ENCODE peak calls at places on chromosomes 5 and 9, in six cellular contexts. S is transverse colon, P is NB4, N is esophagus squamous epithelium, G is lower leg skin, C is adrenal gland. W is an unnamed sample.

GRCh38 chr5:33832904-33833575 is 58.8 kb downstream of the ADAMTS12 start:
- DNase-seq in P (no peak), S (no peak), C (no peak), N (no peak), G (no peak), W (no peak)

GRCh38 chr5:170247363-170247762 is 14.6 kb downstream of the C5orf58 start:
- DNase-seq in G (no peak), C (no peak), N (no peak), S (no peak), P (no peak), W (peak; percentile 19)

GRCh38 chr5:102971693-102972293 is 148.1 kb downstream of the GIN1 start:
- DNase-seq in N (no peak), S (no peak), G (no peak), P (peak; percentile 16), C (no peak), W (no peak)

GRCh38 chr9:122053056-122053455 is 40.1 kb downstream of the TTLL11 start:
- DNase-seq in G (no peak), P (no peak), N (no peak), S (no peak), C (no peak), W (no peak)

GRCh38 chr9:122453677-122454135 is 24.0 kb downstream of the OR1J1 start:
- DNase-seq in G (no peak), N (no peak), P (no peak), C (no peak), S (no peak), W (no peak)

GRCh38 chr5:79886456-79886855 is 104.6 kb downstream of the MTX3 start:
- DNase-seq in C (no peak), G (no peak), P (no peak), N (no peak), S (no peak), W (no peak)

GRCh38 chr9:122904466-122904822 is 715 bp downstream of the RC3H2 start:
- DNase-seq in S (peak; percentile 31), G (no peak), N (no peak), P (peak; percentile 53), C (peak; percentile 37), W (peak; percentile 62)

GRCh38 chr9:69877852-69878507 is 57.4 kb downstream of the CFAP95 start:
- DNase-seq in N (no peak), G (no peak), S (no peak), P (peak; percentile 19), C (no peak), W (peak; percentile 51)

GRCh38 chr5:15789661-15790060 is 289.7 kb downstream of the FBXL7 start:
- DNase-seq in P (no peak), S (no peak), N (no peak), C (peak; percentile 35), G (no peak), W (no peak)

GRCh38 chr9:21559402-21560280 is 77.5 kb upstream of the IFNE start:
- DNase-seq in S (peak; percentile 23), C (no peak), P (no peak), N (no peak), G (no peak), W (peak; percentile 7)

GRCh38 chr5:165035520-165035919 is 1530.1 kb downstream of the MAT2B start:
- DNase-seq in C (no peak), N (no peak), G (no peak), S (no peak), P (no peak), W (no peak)

GRCh38 chr5:125199373-125199772 is 452.9 kb upstream of the ZNF608 start:
- DNase-seq in N (no peak), P (no peak), G (no peak), C (no peak), S (no peak), W (no peak)

DNA sequence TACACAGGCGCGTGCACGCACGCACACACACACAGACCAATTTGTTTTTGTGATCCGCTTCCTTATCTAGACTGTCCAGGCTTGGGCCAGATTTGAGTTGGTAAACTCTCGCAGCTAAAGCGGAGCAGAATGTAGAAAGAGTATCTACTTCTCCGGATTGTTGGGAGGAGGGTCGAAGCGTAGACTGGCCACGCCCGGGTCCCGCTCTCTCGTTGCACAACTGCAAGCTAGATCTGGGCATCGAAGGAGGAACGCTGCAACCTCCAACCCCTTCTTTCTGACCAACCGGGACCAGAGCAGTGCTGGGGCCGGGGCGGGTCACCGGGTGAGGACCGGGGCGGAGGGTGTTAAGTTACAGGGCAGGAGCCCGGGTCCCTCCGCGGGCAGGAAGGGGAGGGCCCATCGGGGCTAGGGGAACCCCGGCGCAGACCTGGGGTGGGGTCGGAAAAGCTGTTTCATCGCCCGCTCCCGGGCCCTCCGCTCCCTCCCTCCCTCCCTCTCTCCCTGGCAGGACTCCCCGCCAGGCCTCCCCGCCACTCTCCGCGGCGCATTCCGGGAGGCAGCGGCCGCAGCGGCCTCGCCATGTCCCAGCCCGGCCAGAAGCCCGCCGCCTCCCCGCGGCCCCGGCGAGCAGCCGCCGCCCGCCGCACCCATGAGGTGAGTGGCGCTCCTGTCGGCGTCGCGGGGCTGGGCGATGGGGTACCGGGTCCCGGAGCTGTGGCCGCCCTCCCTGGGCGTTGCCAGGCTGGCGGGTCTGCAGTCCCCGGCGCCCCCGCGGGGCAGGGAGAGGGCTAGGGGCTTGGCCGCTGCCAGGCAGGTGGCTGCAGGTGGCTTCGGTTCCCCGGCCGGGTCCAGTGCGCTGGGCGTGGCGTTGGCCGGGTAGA is at the start of gene CAST:
- DNase-seq in S (peak; percentile 92), P (peak; percentile 73), C (peak; percentile 96), G (peak; percentile 95), N (peak; percentile 78), W (peak; percentile 75)
- TF ChIP-seq POLR2A in S (peak; percentile 77), P (no peak), C (peak; percentile 84), G (no peak), N (no peak), W (no peak)

DNA sequence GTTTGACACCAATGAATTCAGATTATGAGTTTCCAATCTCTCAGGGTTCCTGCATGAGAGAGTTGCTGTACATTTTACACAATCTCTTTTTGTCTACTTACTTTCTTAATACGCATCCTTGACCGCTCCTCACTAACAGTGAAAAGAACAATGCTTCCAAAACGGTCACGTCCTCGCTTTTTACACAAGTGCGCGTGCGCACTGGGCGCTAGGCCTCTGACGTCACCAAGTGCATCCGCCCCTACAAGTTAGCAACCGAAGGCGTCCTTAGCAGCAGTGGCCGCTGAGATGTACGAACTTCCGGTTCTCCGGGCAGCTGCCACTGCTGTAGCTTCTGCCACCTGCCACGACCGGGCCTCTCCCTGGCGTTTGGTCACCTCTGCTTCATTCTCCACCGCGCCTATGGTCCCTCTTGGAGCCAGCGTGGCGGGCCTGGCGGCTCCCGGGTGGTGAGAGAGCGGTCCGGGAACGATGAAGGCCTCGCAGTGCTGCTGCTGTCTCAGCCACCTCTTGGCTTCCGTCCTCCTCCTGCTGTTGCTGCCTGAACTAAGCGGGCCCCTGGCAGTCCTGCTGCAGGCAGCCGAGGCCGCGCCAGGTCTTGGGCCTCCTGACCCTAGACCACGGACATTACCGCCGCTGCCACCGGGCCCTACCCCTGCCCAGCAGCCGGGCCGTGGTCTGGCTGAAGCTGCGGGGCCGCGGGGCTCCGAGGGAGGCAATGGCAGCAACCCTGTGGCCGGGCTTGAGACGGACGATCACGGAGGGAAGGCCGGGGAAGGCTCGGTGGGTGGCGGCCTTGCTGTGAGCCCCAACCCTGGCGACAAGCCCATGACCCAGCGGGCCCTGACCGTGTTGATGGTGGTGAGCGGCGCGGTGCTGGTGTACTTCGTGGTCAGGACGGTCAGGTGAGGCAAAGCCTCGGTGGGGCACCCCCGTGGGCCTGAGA is at the start of gene FAM174A:
- DNase-seq in G (peak; percentile 95), N (peak; percentile 70), P (peak; percentile 95), S (peak; percentile 97), C (peak; percentile 97), W (peak; percentile 96)
- TF ChIP-seq POLR2A in G (no peak), N (no peak), P (peak; percentile 87), S (peak; percentile 65), C (peak; percentile 82), W (peak; percentile 85)

GRCh38 chr9:113511047-113511521 is 47.6 kb downstream of the RGS3 start:
- DNase-seq in C (peak; percentile 56), N (no peak), S (peak; percentile 59), P (no peak), G (no peak), W (no peak)
- TF ChIP-seq POLR2A in C (no peak), N (no peak), S (peak; percentile 63), P (no peak), G (no peak), W (no peak)

DNA sequence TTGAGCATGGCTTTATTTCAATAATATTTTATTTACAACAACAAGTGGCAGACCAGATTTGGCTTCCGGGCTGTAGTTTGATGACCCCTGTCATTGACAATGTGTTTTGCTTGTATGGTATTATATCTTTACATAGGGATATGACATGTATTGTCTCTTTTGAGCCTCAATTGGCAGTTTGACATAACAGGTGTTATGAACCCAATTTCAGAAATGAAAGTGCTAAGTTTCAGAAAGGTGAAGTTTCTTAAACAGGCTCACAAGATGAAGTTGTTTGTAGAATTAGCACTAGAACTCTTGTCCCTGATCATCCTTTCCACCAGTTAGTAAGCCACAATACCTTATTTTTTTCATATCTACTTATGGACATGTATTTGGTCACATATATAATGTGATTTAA is 303.0 kb upstream of the GRIA1 start:
- DNase-seq in C (no peak), S (no peak), P (no peak), G (no peak), N (no peak), W (no peak)
- TF ChIP-seq POLR2A in C (no peak), S (no peak), P (no peak), G (no peak), N (no peak), W (no peak)

GRCh38 chr9:74773886-74774479 is 113.7 kb downstream of the TRPM6 start:
- DNase-seq in G (peak; percentile 80), S (peak; percentile 87), P (peak; percentile 63), N (no peak), C (peak; percentile 73), W (peak; percentile 78)

GRCh38 chr9:74772126-74772525 is 115.6 kb downstream of the TRPM6 start:
- DNase-seq in S (no peak), N (no peak), P (no peak), C (no peak), G (no peak), W (no peak)

GRCh38 chr9:74775401-74775800 is 112.3 kb downstream of the TRPM6 start:
- DNase-seq in C (no peak), N (no peak), P (no peak), G (no peak), S (no peak), W (no peak)

GRCh38 chr9:74771672-74772071 is 116.0 kb downstream of the TRPM6 start:
- DNase-seq in C (no peak), S (no peak), P (no peak), N (no peak), G (no peak), W (no peak)

GRCh38 chr9:74777136-74777879 is 110.4 kb downstream of the TRPM6 start:
- DNase-seq in P (peak; percentile 49), N (no peak), C (peak; percentile 58), G (peak; percentile 54), S (peak; percentile 73), W (peak; percentile 63)
- TF ChIP-seq POLR2A in P (no peak), N (no peak), C (no peak), G (no peak), S (no peak), W (no peak)

GRCh38 chr9:126860077-126860756 is at the start of gene ZBTB34:
- DNase-seq in G (peak; percentile 38), P (peak; percentile 75), C (peak; percentile 49), S (peak; percentile 77), N (no peak), W (peak; percentile 88)
- TF ChIP-seq POLR2A in G (no peak), P (peak; percentile 59), C (peak; percentile 38), S (no peak), N (no peak), W (peak; percentile 24)

DNA sequence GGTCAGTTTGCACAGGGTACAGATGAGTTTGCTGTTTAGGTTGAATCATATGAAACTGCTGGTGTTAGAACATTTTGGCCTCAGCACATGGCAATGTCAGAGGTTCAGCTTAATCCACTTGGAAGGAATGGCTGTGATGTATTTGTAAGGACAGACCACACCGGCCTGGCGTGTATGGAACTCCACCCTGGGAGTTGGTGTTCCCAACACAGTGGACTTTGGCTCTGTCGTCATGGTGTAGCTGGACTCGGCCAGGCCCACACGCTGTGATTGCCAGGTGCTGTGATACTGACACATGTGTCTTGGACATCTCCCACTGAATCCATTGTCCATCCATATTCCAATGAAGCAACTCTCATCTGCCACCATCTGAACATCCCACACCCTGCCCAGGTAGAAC is 90.3 kb downstream of the ZNF618 start:
- DNase-seq in C (no peak), N (no peak), G (no peak), S (peak; percentile 87), P (no peak), W (no peak)
- TF ChIP-seq POLR2A in C (no peak), N (no peak), G (no peak), S (no peak), P (no peak), W (no peak)